ENCODE peak calls at places on chromosome 10, in ten cellular contexts. One of them, this sample, is unnamed.

GRCh38 chr10:114648368-114648767 is 9.7 kb downstream of the ABLIM1 start:
- DNase-seq in sigmoid colon: no peak
- DNase-seq in HCT116: no peak
- DNase-seq in H1: no peak
- DNase-seq in HL-60: no peak
- DNase-seq in spleen: no peak
- DNase-seq in GM23338: no peak
- DNase-seq in suprapubic skin: no peak
- DNase-seq in upper lobe of left lung: no peak
- DNase-seq in GM12891: no peak
- DNase-seq in this sample: no peak

GRCh38 chr10:6050801-6051445 is 11.2 kb downstream of the IL2RA start:
- DNase-seq in sigmoid colon: peak; percentile 85
- DNase-seq in HCT116: no peak
- DNase-seq in H1: no peak
- DNase-seq in HL-60: no peak
- DNase-seq in spleen: peak; percentile 94
- DNase-seq in GM23338: peak; percentile 45
- DNase-seq in suprapubic skin: no peak
- DNase-seq in upper lobe of left lung: peak; percentile 72
- DNase-seq in GM12891: peak; percentile 52
- DNase-seq in this sample: peak; percentile 77

GRCh38 chr10:22750131-22750530 is 35.8 kb upstream of the PIP4K2A start:
- DNase-seq in sigmoid colon: no peak
- DNase-seq in HCT116: no peak
- DNase-seq in H1: no peak
- DNase-seq in HL-60: no peak
- DNase-seq in spleen: no peak
- DNase-seq in GM23338: no peak
- DNase-seq in suprapubic skin: no peak
- DNase-seq in upper lobe of left lung: no peak
- DNase-seq in GM12891: no peak
- DNase-seq in this sample: no peak

GRCh38 chr10:71211759-71212248 is 566 bp upstream of the UNC5B start:
- DNase-seq in sigmoid colon: no peak
- DNase-seq in HCT116: no peak
- DNase-seq in H1: no peak
- DNase-seq in HL-60: no peak
- DNase-seq in spleen: no peak
- DNase-seq in GM23338: no peak
- DNase-seq in suprapubic skin: no peak
- DNase-seq in upper lobe of left lung: no peak
- DNase-seq in GM12891: no peak
- DNase-seq in this sample: no peak

GRCh38 chr10:32972929-32973328 is 14.9 kb upstream of the ITGB1 start:
- DNase-seq in sigmoid colon: no peak
- DNase-seq in HCT116: no peak
- DNase-seq in H1: no peak
- DNase-seq in HL-60: no peak
- DNase-seq in spleen: no peak
- DNase-seq in GM23338: no peak
- DNase-seq in suprapubic skin: no peak
- DNase-seq in upper lobe of left lung: no peak
- DNase-seq in GM12891: no peak
- DNase-seq in this sample: no peak

GRCh38 chr10:4038000-4038399 is 253.0 kb upstream of the KLF6 start:
- DNase-seq in sigmoid colon: no peak
- DNase-seq in HCT116: no peak
- DNase-seq in H1: no peak
- DNase-seq in HL-60: no peak
- DNase-seq in spleen: no peak
- DNase-seq in GM23338: no peak
- DNase-seq in suprapubic skin: no peak
- DNase-seq in upper lobe of left lung: no peak
- DNase-seq in GM12891: no peak
- DNase-seq in this sample: no peak

GRCh38 chr10:123642697-123643096 is 23.5 kb upstream of the GPR26 start:
- DNase-seq in sigmoid colon: no peak
- DNase-seq in HCT116: no peak
- DNase-seq in H1: no peak
- DNase-seq in HL-60: no peak
- DNase-seq in spleen: no peak
- DNase-seq in GM23338: peak; percentile 36
- DNase-seq in suprapubic skin: no peak
- DNase-seq in upper lobe of left lung: no peak
- DNase-seq in GM12891: no peak
- DNase-seq in this sample: peak; percentile 10

GRCh38 chr10:10520391-10521385 is 497.0 kb upstream of the CELF2 start:
- DNase-seq in sigmoid colon: no peak
- DNase-seq in HCT116: no peak
- DNase-seq in H1: no peak
- DNase-seq in HL-60: no peak
- DNase-seq in spleen: no peak
- DNase-seq in GM23338: no peak
- DNase-seq in suprapubic skin: no peak
- DNase-seq in upper lobe of left lung: no peak
- DNase-seq in GM12891: peak; percentile 14
- DNase-seq in this sample: no peak

DNA sequence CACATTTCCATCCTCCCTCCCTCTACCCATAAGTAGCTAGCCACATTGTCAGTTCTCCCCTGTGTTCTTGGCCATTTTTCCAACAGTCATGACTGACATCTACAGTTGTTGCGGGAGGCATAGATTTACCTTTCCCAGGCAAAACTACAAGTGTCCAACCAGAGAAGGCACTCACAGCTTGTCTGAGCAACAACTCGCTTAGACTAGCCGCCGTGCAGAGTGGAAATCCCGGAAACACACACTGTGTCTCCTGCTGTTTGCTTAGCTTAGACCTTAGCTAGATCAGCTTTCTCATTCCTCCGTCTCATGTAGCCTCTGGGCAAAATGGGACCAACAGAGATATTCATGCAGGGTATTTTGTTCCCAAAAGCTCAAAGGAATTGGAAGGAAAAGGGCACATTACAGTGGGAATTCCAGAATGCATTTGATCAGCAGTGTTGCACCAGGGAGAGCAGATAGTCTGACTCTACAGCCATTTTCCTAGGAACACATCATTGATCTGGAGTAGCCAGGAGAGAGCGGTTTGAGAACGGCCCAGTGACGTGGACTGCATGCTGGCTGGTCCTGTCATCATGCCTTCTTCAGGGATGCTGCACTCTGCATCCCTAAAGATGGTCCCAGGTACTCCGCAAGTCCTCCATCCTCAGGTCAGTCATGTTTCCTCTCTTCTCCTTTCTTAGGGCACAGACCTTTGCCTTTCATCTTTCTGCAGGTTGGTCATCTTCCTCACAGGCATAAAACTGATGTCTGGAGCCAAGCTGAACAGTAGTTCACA is 89.4 kb downstream of the C10orf90 start:
- DNase-seq in sigmoid colon: no peak
- DNase-seq in HCT116: no peak
- DNase-seq in H1: no peak
- DNase-seq in HL-60: no peak
- DNase-seq in spleen: no peak
- DNase-seq in GM23338: no peak
- DNase-seq in suprapubic skin: no peak
- DNase-seq in upper lobe of left lung: no peak
- DNase-seq in GM12891: no peak
- DNase-seq in this sample: no peak
- TF ChIP-seq POLR2AphosphoS5 in sigmoid colon: no peak
- TF ChIP-seq POLR2AphosphoS5 in HCT116: no peak
- TF ChIP-seq POLR2AphosphoS5 in H1: no peak
- TF ChIP-seq POLR2AphosphoS5 in HL-60: no peak
- TF ChIP-seq POLR2AphosphoS5 in spleen: no peak
- TF ChIP-seq POLR2AphosphoS5 in GM23338: no peak
- TF ChIP-seq POLR2AphosphoS5 in suprapubic skin: no peak
- TF ChIP-seq POLR2AphosphoS5 in upper lobe of left lung: no peak
- TF ChIP-seq POLR2AphosphoS5 in GM12891: no peak
- TF ChIP-seq POLR2AphosphoS5 in this sample: no peak

GRCh38 chr10:86585726-86586048 is 64.1 kb upstream of the WAPL start:
- DNase-seq in sigmoid colon: no peak
- DNase-seq in HCT116: no peak
- DNase-seq in H1: no peak
- DNase-seq in HL-60: no peak
- DNase-seq in spleen: no peak
- DNase-seq in GM23338: no peak
- DNase-seq in suprapubic skin: peak; percentile 14
- DNase-seq in upper lobe of left lung: no peak
- DNase-seq in GM12891: no peak
- DNase-seq in this sample: no peak

GRCh38 chr10:86586516-86586915 is 64.9 kb upstream of the WAPL start:
- DNase-seq in sigmoid colon: no peak
- DNase-seq in HCT116: no peak
- DNase-seq in H1: no peak
- DNase-seq in HL-60: no peak
- DNase-seq in spleen: no peak
- DNase-seq in GM23338: no peak
- DNase-seq in suprapubic skin: peak; percentile 14
- DNase-seq in upper lobe of left lung: no peak
- DNase-seq in GM12891: no peak
- DNase-seq in this sample: no peak

GRCh38 chr10:86580549-86580886 is 58.9 kb upstream of the WAPL start:
- DNase-seq in sigmoid colon: no peak
- DNase-seq in HCT116: no peak
- DNase-seq in H1: no peak
- DNase-seq in HL-60: no peak
- DNase-seq in spleen: no peak
- DNase-seq in GM23338: no peak
- DNase-seq in suprapubic skin: no peak
- DNase-seq in upper lobe of left lung: no peak
- DNase-seq in GM12891: no peak
- DNase-seq in this sample: no peak

GRCh38 chr10:86583983-86584382 is 62.4 kb upstream of the WAPL start:
- DNase-seq in sigmoid colon: no peak
- DNase-seq in HCT116: no peak
- DNase-seq in H1: no peak
- DNase-seq in HL-60: no peak
- DNase-seq in spleen: no peak
- DNase-seq in GM23338: peak; percentile 72
- DNase-seq in suprapubic skin: no peak
- DNase-seq in upper lobe of left lung: no peak
- DNase-seq in GM12891: no peak
- DNase-seq in this sample: no peak

GRCh38 chr10:86585037-86585725 is 63.6 kb upstream of the WAPL start:
- DNase-seq in sigmoid colon: peak; percentile 82
- DNase-seq in HCT116: peak; percentile 61
- DNase-seq in H1: peak; percentile 67
- DNase-seq in HL-60: peak; percentile 39
- DNase-seq in spleen: peak; percentile 91
- DNase-seq in GM23338: peak; percentile 88
- DNase-seq in suprapubic skin: peak; percentile 70
- DNase-seq in upper lobe of left lung: peak; percentile 59
- DNase-seq in GM12891: peak; percentile 68
- DNase-seq in this sample: peak; percentile 74
- TF ChIP-seq POLR2AphosphoS5 in sigmoid colon: no peak
- TF ChIP-seq POLR2AphosphoS5 in HCT116: peak; percentile 23
- TF ChIP-seq POLR2AphosphoS5 in H1: no peak
- TF ChIP-seq POLR2AphosphoS5 in HL-60: no peak
- TF ChIP-seq POLR2AphosphoS5 in spleen: no peak
- TF ChIP-seq POLR2AphosphoS5 in GM23338: no peak
- TF ChIP-seq POLR2AphosphoS5 in suprapubic skin: no peak
- TF ChIP-seq POLR2AphosphoS5 in upper lobe of left lung: no peak
- TF ChIP-seq POLR2AphosphoS5 in GM12891: no peak
- TF ChIP-seq POLR2AphosphoS5 in this sample: no peak

GRCh38 chr10:29694121-29694520 is 59.4 kb upstream of the SVIL start:
- DNase-seq in sigmoid colon: no peak
- DNase-seq in HCT116: no peak
- DNase-seq in H1: no peak
- DNase-seq in HL-60: no peak
- DNase-seq in spleen: no peak
- DNase-seq in GM23338: no peak
- DNase-seq in suprapubic skin: no peak
- DNase-seq in upper lobe of left lung: no peak
- DNase-seq in GM12891: no peak
- DNase-seq in this sample: no peak

GRCh38 chr10:29689001-29689400 is 54.2 kb upstream of the SVIL start:
- DNase-seq in sigmoid colon: no peak
- DNase-seq in HCT116: peak; percentile 33
- DNase-seq in H1: no peak
- DNase-seq in HL-60: no peak
- DNase-seq in spleen: no peak
- DNase-seq in GM23338: no peak
- DNase-seq in suprapubic skin: no peak
- DNase-seq in upper lobe of left lung: no peak
- DNase-seq in GM12891: no peak
- DNase-seq in this sample: no peak

GRCh38 chr10:29688230-29688634 is 53.5 kb upstream of the SVIL start:
- DNase-seq in sigmoid colon: no peak
- DNase-seq in HCT116: peak; percentile 32
- DNase-seq in H1: peak; percentile 70
- DNase-seq in HL-60: no peak
- DNase-seq in spleen: no peak
- DNase-seq in GM23338: peak; percentile 85
- DNase-seq in suprapubic skin: no peak
- DNase-seq in upper lobe of left lung: no peak
- DNase-seq in GM12891: no peak
- DNase-seq in this sample: no peak

GRCh38 chr10:29691564-29692064 is 56.8 kb upstream of the SVIL start:
- DNase-seq in sigmoid colon: no peak
- DNase-seq in HCT116: no peak
- DNase-seq in H1: no peak
- DNase-seq in HL-60: no peak
- DNase-seq in spleen: no peak
- DNase-seq in GM23338: no peak
- DNase-seq in suprapubic skin: no peak
- DNase-seq in upper lobe of left lung: no peak
- DNase-seq in GM12891: no peak
- DNase-seq in this sample: no peak

DNA sequence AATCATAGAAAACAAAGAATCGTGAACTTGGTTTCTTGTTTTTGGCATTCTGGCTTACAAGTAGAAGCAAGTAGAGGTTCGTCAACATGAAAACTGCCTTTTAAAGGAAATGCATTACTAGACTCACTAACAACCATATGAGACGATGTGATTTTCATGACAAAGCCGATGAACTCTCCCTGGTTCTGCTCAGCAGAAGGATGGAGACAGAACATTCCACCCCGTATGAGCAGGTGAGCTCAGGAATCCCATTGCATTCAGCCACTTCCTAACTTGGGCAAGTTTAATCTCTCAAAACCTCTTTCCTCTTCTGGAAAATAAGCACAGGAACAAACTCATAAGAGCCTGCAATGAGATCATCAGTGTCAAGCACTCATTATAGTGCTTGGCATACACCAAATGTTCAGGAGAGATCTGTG is 57.4 kb upstream of the SVIL start:
- DNase-seq in sigmoid colon: no peak
- DNase-seq in HCT116: no peak
- DNase-seq in H1: no peak
- DNase-seq in HL-60: no peak
- DNase-seq in spleen: no peak
- DNase-seq in GM23338: peak; percentile 62
- DNase-seq in suprapubic skin: no peak
- DNase-seq in upper lobe of left lung: peak; percentile 33
- DNase-seq in GM12891: no peak
- DNase-seq in this sample: no peak
- TF ChIP-seq POLR2AphosphoS5 in sigmoid colon: no peak
- TF ChIP-seq POLR2AphosphoS5 in HCT116: no peak
- TF ChIP-seq POLR2AphosphoS5 in H1: no peak
- TF ChIP-seq POLR2AphosphoS5 in HL-60: no peak
- TF ChIP-seq POLR2AphosphoS5 in spleen: no peak
- TF ChIP-seq POLR2AphosphoS5 in GM23338: no peak
- TF ChIP-seq POLR2AphosphoS5 in suprapubic skin: no peak
- TF ChIP-seq POLR2AphosphoS5 in upper lobe of left lung: no peak
- TF ChIP-seq POLR2AphosphoS5 in GM12891: no peak
- TF ChIP-seq POLR2AphosphoS5 in this sample: peak; percentile 23

DNA sequence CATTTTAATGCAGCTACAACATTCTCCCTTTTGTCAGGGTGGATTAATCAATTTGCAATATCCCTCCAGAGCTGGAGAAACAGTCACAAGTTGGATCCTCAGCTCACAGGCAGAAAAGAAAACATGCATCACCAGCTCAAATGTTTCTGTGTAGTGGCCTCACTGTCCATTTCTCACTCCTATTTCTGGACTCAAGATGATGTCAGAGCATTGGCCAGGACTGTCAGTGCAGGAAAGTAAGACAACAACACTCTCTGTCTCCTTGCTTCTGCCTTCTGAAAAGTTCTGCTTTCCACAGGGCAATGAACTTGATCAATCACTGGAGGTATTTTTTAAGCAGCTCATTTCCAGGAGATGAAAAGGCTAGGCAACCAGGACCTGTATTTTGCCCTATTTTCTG is 8.2 kb upstream of the SVIL start:
- DNase-seq in sigmoid colon: peak; percentile 83
- DNase-seq in HCT116: no peak
- DNase-seq in H1: no peak
- DNase-seq in HL-60: no peak
- DNase-seq in spleen: no peak
- DNase-seq in GM23338: no peak
- DNase-seq in suprapubic skin: no peak
- DNase-seq in upper lobe of left lung: no peak
- DNase-seq in GM12891: no peak
- DNase-seq in this sample: no peak
- TF ChIP-seq POLR2AphosphoS5 in sigmoid colon: peak; percentile 63
- TF ChIP-seq POLR2AphosphoS5 in HCT116: no peak
- TF ChIP-seq POLR2AphosphoS5 in H1: no peak
- TF ChIP-seq POLR2AphosphoS5 in HL-60: no peak
- TF ChIP-seq POLR2AphosphoS5 in spleen: no peak
- TF ChIP-seq POLR2AphosphoS5 in GM23338: no peak
- TF ChIP-seq POLR2AphosphoS5 in suprapubic skin: no peak
- TF ChIP-seq POLR2AphosphoS5 in upper lobe of left lung: peak; percentile 18
- TF ChIP-seq POLR2AphosphoS5 in GM12891: no peak
- TF ChIP-seq POLR2AphosphoS5 in this sample: no peak

This sample was measured in stomach.